ENCODE peak calls at places on chromosomes 6 and 20, in seven cellular contexts. N is T-cell, M is ELR, C is AG09319, W is SJSA1, R is Ammon's horn, Y is left ventricle myocardium inferior. S is an unnamed sample.
A peak's percentile ranks its signal among the peaks of the same experiment; 100 is the strongest.

GRCh38 chr6:151665329-151665728 is 142.2 kb upstream of the ESR1 start:
- DNase-seq in N (no peak), M (no peak), C (no peak), W (no peak), R (no peak), Y (no peak), S (no peak)

GRCh38 chr6:157605484-157605883 is 217.6 kb upstream of the SNX9 start:
- DNase-seq in N (no peak), M (no peak), C (no peak), W (no peak), R (no peak), Y (no peak), S (no peak)

GRCh38 chr20:36550797-36551299 is 9.5 kb downstream of the MYL9 start:
- DNase-seq in N (no peak), M (no peak), C (no peak), W (no peak), R (no peak), Y (no peak), S (no peak)

GRCh38 chr6:12288844-12289654 is 1.1 kb upstream of the EDN1 start:
- DNase-seq in N (no peak), M (peak; percentile 82), C (no peak), W (no peak), R (peak; percentile 22), Y (peak; percentile 16), S (peak; percentile 79)

GRCh38 chr20:48847498-48848205 is 19.9 kb upstream of the PREX1 start:
- DNase-seq in N (no peak), M (no peak), C (no peak), W (no peak), R (no peak), Y (no peak), S (no peak)

GRCh38 chr20:44154521-44155001 is 32.4 kb downstream of the JPH2 start:
- DNase-seq in N (no peak), M (peak; percentile 71), C (no peak), W (peak; percentile 60), R (no peak), Y (no peak), S (no peak)

GRCh38 chr6:30060634-30060981 is 457 bp upstream of the POLR1H start:
- DNase-seq in N (no peak), M (peak; percentile 64), C (no peak), W (no peak), R (peak; percentile 38), Y (no peak), S (no peak)

GRCh38 chr20:50577175-50578018 is 67.2 kb downstream of the PTPN1 start:
- DNase-seq in N (no peak), M (no peak), C (no peak), W (no peak), R (no peak), Y (peak; percentile 82), S (no peak)

GRCh38 chr6:109242029-109242428 is 140.2 kb downstream of the CD164 start:
- DNase-seq in N (no peak), M (no peak), C (no peak), W (no peak), R (no peak), Y (no peak), S (no peak)

GRCh38 chr6:30882764-30883475 is 1.4 kb upstream of the DDR1 start:
- DNase-seq in N (no peak), M (no peak), C (no peak), W (no peak), R (no peak), Y (no peak), S (no peak)

GRCh38 chr20:25539742-25540201 is 45.6 kb downstream of the NINL start:
- DNase-seq in N (no peak), M (no peak), C (peak; percentile 12), W (no peak), R (no peak), Y (no peak), S (no peak)

GRCh38 chr20:47111576-47111975 is 216.9 kb downstream of the EYA2 start:
- DNase-seq in N (no peak), M (peak; percentile 17), C (no peak), W (no peak), R (no peak), Y (no peak), S (no peak)

GRCh38 chr6:166796610-166797009 is 159.7 kb downstream of the RNASET2 start:
- DNase-seq in N (no peak), M (no peak), C (no peak), W (no peak), R (no peak), Y (no peak), S (no peak)

GRCh38 chr20:53608456-53609413 is 15.1 kb upstream of the ZNF217 start:
- DNase-seq in N (no peak), M (no peak), C (no peak), W (peak; percentile 38), R (no peak), Y (peak; percentile 26), S (no peak)

GRCh38 chr20:54716790-54717189 is 241.4 kb downstream of the DOK5 start:
- DNase-seq in N (no peak), M (no peak), C (no peak), W (no peak), R (no peak), Y (no peak), S (no peak)

GRCh38 chr6:117509021-117509420 is 26.5 kb downstream of the DCBLD1 start:
- DNase-seq in N (no peak), M (no peak), C (no peak), W (no peak), R (no peak), Y (no peak), S (no peak)

GRCh38 chr6:136520520-136520919 is 29.7 kb downstream of the MAP7 start:
- DNase-seq in N (no peak), M (no peak), C (no peak), W (no peak), R (no peak), Y (no peak), S (no peak)

GRCh38 chr20:9110916-9111432 is 42.1 kb downstream of the PLCB4 start:
- DNase-seq in N (no peak), M (no peak), C (no peak), W (no peak), R (no peak), Y (no peak), S (no peak)

GRCh38 chr6:159701413-159701999 is 8.5 kb upstream of the SOD2 start:
- DNase-seq in N (no peak), M (peak; percentile 92), C (peak; percentile 82), W (peak; percentile 53), R (no peak), Y (no peak), S (no peak)

S was measured in tibial nerve.